ENCODE peak calls at places on chromosome 20, in eight cellular contexts. One of them, this sample, is unnamed.

GRCh38 chr20:11556410-11556809 is 361.3 kb upstream of the BTBD3 start:
- DNase-seq in fibroblast of mammary gland: no peak
- DNase-seq in epithelial cell of esophagus: no peak
- DNase-seq in tibial nerve: no peak
- DNase-seq in astrocyte of the cerebellum: no peak
- DNase-seq in lower leg skin: no peak
- DNase-seq in mucosa of descending colon: no peak
- DNase-seq in neural crest cell: no peak
- DNase-seq in this sample: no peak

GRCh38 chr20:19021406-19022117 is 190.9 kb upstream of the SLC24A3 start:
- DNase-seq in mucosa of descending colon: no peak
- DNase-seq in lower leg skin: peak
- DNase-seq in tibial nerve: no peak
- DNase-seq in epithelial cell of esophagus: no peak
- DNase-seq in astrocyte of the cerebellum: no peak
- DNase-seq in neural crest cell: no peak
- DNase-seq in fibroblast of mammary gland: no peak
- DNase-seq in this sample: no peak

GRCh38 chr20:11687546-11688292 is 230.0 kb upstream of the BTBD3 start:
- DNase-seq in astrocyte of the cerebellum: no peak
- DNase-seq in lower leg skin: no peak
- DNase-seq in epithelial cell of esophagus: no peak
- DNase-seq in fibroblast of mammary gland: no peak
- DNase-seq in tibial nerve: no peak
- DNase-seq in neural crest cell: no peak
- DNase-seq in mucosa of descending colon: peak
- DNase-seq in this sample: no peak

GRCh38 chr20:51750037-51750769 is 18.0 kb downstream of the ATP9A start:
- DNase-seq in lower leg skin: peak
- DNase-seq in astrocyte of the cerebellum: peak
- DNase-seq in mucosa of descending colon: peak
- DNase-seq in tibial nerve: no peak
- DNase-seq in fibroblast of mammary gland: peak
- DNase-seq in neural crest cell: no peak
- DNase-seq in epithelial cell of esophagus: peak
- DNase-seq in this sample: no peak

GRCh38 chr20:36386236-36386635 is 80.1 kb downstream of the DLGAP4 start:
- DNase-seq in tibial nerve: no peak
- DNase-seq in mucosa of descending colon: no peak
- DNase-seq in astrocyte of the cerebellum: no peak
- DNase-seq in neural crest cell: no peak
- DNase-seq in epithelial cell of esophagus: no peak
- DNase-seq in fibroblast of mammary gland: no peak
- DNase-seq in lower leg skin: no peak
- DNase-seq in this sample: no peak

GRCh38 chr20:31923388-31924271 is 28.2 kb downstream of the PDRG1 start:
- DNase-seq in epithelial cell of esophagus: no peak
- DNase-seq in mucosa of descending colon: no peak
- DNase-seq in lower leg skin: no peak
- DNase-seq in tibial nerve: no peak
- DNase-seq in neural crest cell: no peak
- DNase-seq in fibroblast of mammary gland: no peak
- DNase-seq in astrocyte of the cerebellum: no peak
- DNase-seq in this sample: peak

GRCh38 chr20:58555078-58555765 is 40.0 kb upstream of the APCDD1L start:
- DNase-seq in lower leg skin: no peak
- DNase-seq in epithelial cell of esophagus: peak
- DNase-seq in astrocyte of the cerebellum: peak
- DNase-seq in mucosa of descending colon: no peak
- DNase-seq in tibial nerve: no peak
- DNase-seq in fibroblast of mammary gland: peak
- DNase-seq in neural crest cell: no peak
- DNase-seq in this sample: no peak

GRCh38 chr20:45406260-45407066 is 1.6 kb upstream of the DBNDD2 start:
- DNase-seq in neural crest cell: peak
- DNase-seq in fibroblast of mammary gland: peak
- DNase-seq in lower leg skin: peak
- DNase-seq in astrocyte of the cerebellum: no peak
- DNase-seq in mucosa of descending colon: peak
- DNase-seq in epithelial cell of esophagus: peak
- DNase-seq in tibial nerve: peak
- DNase-seq in this sample: peak

GRCh38 chr20:16701296-16701695 is 28.5 kb upstream of the SNRPB2 start:
- DNase-seq in fibroblast of mammary gland: peak
- DNase-seq in tibial nerve: no peak
- DNase-seq in mucosa of descending colon: peak
- DNase-seq in neural crest cell: no peak
- DNase-seq in astrocyte of the cerebellum: no peak
- DNase-seq in epithelial cell of esophagus: peak
- DNase-seq in lower leg skin: no peak
- DNase-seq in this sample: peak

GRCh38 chr20:34874094-34874654 is 1.5 kb upstream of the GGT7 start:
- DNase-seq in neural crest cell: peak
- DNase-seq in lower leg skin: peak
- DNase-seq in fibroblast of mammary gland: peak
- DNase-seq in mucosa of descending colon: peak
- DNase-seq in epithelial cell of esophagus: peak
- DNase-seq in astrocyte of the cerebellum: peak
- DNase-seq in tibial nerve: peak
- DNase-seq in this sample: peak

GRCh38 chr20:62601172-62601571 is 41.1 kb upstream of the SLCO4A1 start:
- DNase-seq in epithelial cell of esophagus: no peak
- DNase-seq in astrocyte of the cerebellum: no peak
- DNase-seq in tibial nerve: no peak
- DNase-seq in mucosa of descending colon: no peak
- DNase-seq in neural crest cell: no peak
- DNase-seq in fibroblast of mammary gland: no peak
- DNase-seq in lower leg skin: no peak
- DNase-seq in this sample: no peak
- TF ChIP-seq CTCF in epithelial cell of esophagus: no peak
- TF ChIP-seq CTCF in astrocyte of the cerebellum: no peak
- TF ChIP-seq CTCF in tibial nerve: no peak
- TF ChIP-seq CTCF in mucosa of descending colon: no peak
- TF ChIP-seq CTCF in neural crest cell: no peak
- TF ChIP-seq CTCF in fibroblast of mammary gland: no peak
- TF ChIP-seq CTCF in lower leg skin: no peak
- TF ChIP-seq CTCF in this sample: no peak

GRCh38 chr20:48283470-48284110 is 498.3 kb upstream of the SULF2 start:
- DNase-seq in tibial nerve: peak
- DNase-seq in astrocyte of the cerebellum: peak
- DNase-seq in neural crest cell: no peak
- DNase-seq in lower leg skin: peak
- DNase-seq in epithelial cell of esophagus: peak
- DNase-seq in mucosa of descending colon: peak
- DNase-seq in fibroblast of mammary gland: peak
- DNase-seq in this sample: no peak

GRCh38 chr20:48282591-48283228 is 497.4 kb upstream of the SULF2 start:
- DNase-seq in fibroblast of mammary gland: no peak
- DNase-seq in mucosa of descending colon: peak
- DNase-seq in epithelial cell of esophagus: no peak
- DNase-seq in lower leg skin: no peak
- DNase-seq in neural crest cell: no peak
- DNase-seq in astrocyte of the cerebellum: no peak
- DNase-seq in tibial nerve: no peak
- DNase-seq in this sample: no peak

GRCh38 chr20:48285656-48286055 is 500.4 kb upstream of the SULF2 start:
- DNase-seq in mucosa of descending colon: no peak
- DNase-seq in lower leg skin: no peak
- DNase-seq in fibroblast of mammary gland: no peak
- DNase-seq in epithelial cell of esophagus: no peak
- DNase-seq in tibial nerve: no peak
- DNase-seq in neural crest cell: no peak
- DNase-seq in astrocyte of the cerebellum: no peak
- DNase-seq in this sample: no peak

GRCh38 chr20:48286571-48287551 is 501.6 kb upstream of the SULF2 start:
- DNase-seq in fibroblast of mammary gland: no peak
- DNase-seq in astrocyte of the cerebellum: no peak
- DNase-seq in tibial nerve: no peak
- DNase-seq in mucosa of descending colon: no peak
- DNase-seq in neural crest cell: no peak
- DNase-seq in epithelial cell of esophagus: no peak
- DNase-seq in lower leg skin: no peak
- DNase-seq in this sample: no peak

DNA sequence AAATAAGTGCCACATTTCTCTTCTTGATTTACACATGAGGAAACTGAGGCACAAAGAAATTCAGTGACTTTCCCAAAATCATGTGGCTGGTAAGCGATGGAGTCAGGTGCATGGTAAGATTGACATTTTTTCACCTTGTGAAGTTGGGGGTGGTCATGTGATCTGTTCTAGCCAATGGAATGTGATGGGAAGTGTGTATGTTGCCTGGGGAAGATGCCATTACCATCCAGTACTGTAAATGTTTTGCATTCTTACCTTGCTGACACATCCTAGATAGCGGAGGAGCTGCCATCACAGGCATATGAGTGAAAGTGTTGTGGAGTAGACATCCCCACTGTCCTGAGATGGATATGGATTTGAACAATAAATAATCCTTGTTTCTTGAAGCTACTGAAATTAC is 499.6 kb upstream of the SULF2 start:
- DNase-seq in astrocyte of the cerebellum: no peak
- DNase-seq in fibroblast of mammary gland: no peak
- DNase-seq in lower leg skin: no peak
- DNase-seq in mucosa of descending colon: no peak
- DNase-seq in epithelial cell of esophagus: peak
- DNase-seq in neural crest cell: no peak
- DNase-seq in tibial nerve: no peak
- DNase-seq in this sample: no peak
- TF ChIP-seq CTCF in astrocyte of the cerebellum: no peak
- TF ChIP-seq CTCF in fibroblast of mammary gland: no peak
- TF ChIP-seq CTCF in lower leg skin: no peak
- TF ChIP-seq CTCF in mucosa of descending colon: no peak
- TF ChIP-seq CTCF in epithelial cell of esophagus: no peak
- TF ChIP-seq CTCF in neural crest cell: no peak
- TF ChIP-seq CTCF in tibial nerve: no peak
- TF ChIP-seq CTCF in this sample: no peak

GRCh38 chr20:10492844-10493243 is 57.7 kb downstream of the SLX4IP start:
- DNase-seq in astrocyte of the cerebellum: no peak
- DNase-seq in mucosa of descending colon: no peak
- DNase-seq in lower leg skin: no peak
- DNase-seq in fibroblast of mammary gland: no peak
- DNase-seq in epithelial cell of esophagus: no peak
- DNase-seq in neural crest cell: no peak
- DNase-seq in tibial nerve: no peak
- DNase-seq in this sample: no peak
- TF ChIP-seq CTCF in astrocyte of the cerebellum: no peak
- TF ChIP-seq CTCF in mucosa of descending colon: no peak
- TF ChIP-seq CTCF in lower leg skin: no peak
- TF ChIP-seq CTCF in fibroblast of mammary gland: no peak
- TF ChIP-seq CTCF in epithelial cell of esophagus: no peak
- TF ChIP-seq CTCF in neural crest cell: no peak
- TF ChIP-seq CTCF in tibial nerve: no peak
- TF ChIP-seq CTCF in this sample: no peak

GRCh38 chr20:21510414-21510971 is 3.4 kb downstream of the NKX2-2 start:
- DNase-seq in tibial nerve: no peak
- DNase-seq in astrocyte of the cerebellum: no peak
- DNase-seq in lower leg skin: no peak
- DNase-seq in epithelial cell of esophagus: no peak
- DNase-seq in mucosa of descending colon: no peak
- DNase-seq in fibroblast of mammary gland: no peak
- DNase-seq in neural crest cell: no peak
- DNase-seq in this sample: peak

GRCh38 chr20:21510995-21511394 is 2.9 kb downstream of the NKX2-2 start:
- DNase-seq in epithelial cell of esophagus: no peak
- DNase-seq in astrocyte of the cerebellum: no peak
- DNase-seq in neural crest cell: no peak
- DNase-seq in fibroblast of mammary gland: no peak
- DNase-seq in lower leg skin: no peak
- DNase-seq in tibial nerve: no peak
- DNase-seq in mucosa of descending colon: no peak
- DNase-seq in this sample: no peak

GRCh38 chr20:21509079-21509596 is 4.7 kb downstream of the NKX2-2 start:
- DNase-seq in epithelial cell of esophagus: no peak
- DNase-seq in astrocyte of the cerebellum: no peak
- DNase-seq in tibial nerve: no peak
- DNase-seq in lower leg skin: no peak
- DNase-seq in neural crest cell: no peak
- DNase-seq in fibroblast of mammary gland: no peak
- DNase-seq in mucosa of descending colon: no peak
- DNase-seq in this sample: no peak

GRCh38 chr20:21508230-21509078 is 5.4 kb downstream of the NKX2-2 start:
- DNase-seq in epithelial cell of esophagus: no peak
- DNase-seq in tibial nerve: no peak
- DNase-seq in astrocyte of the cerebellum: no peak
- DNase-seq in mucosa of descending colon: no peak
- DNase-seq in lower leg skin: no peak
- DNase-seq in neural crest cell: no peak
- DNase-seq in fibroblast of mammary gland: no peak
- DNase-seq in this sample: no peak

GRCh38 chr20:21509597-21510331 is 4.1 kb downstream of the NKX2-2 start:
- DNase-seq in mucosa of descending colon: no peak
- DNase-seq in neural crest cell: no peak
- DNase-seq in tibial nerve: no peak
- DNase-seq in fibroblast of mammary gland: peak
- DNase-seq in epithelial cell of esophagus: peak
- DNase-seq in astrocyte of the cerebellum: no peak
- DNase-seq in lower leg skin: no peak
- DNase-seq in this sample: no peak
- TF ChIP-seq CTCF in mucosa of descending colon: no peak
- TF ChIP-seq CTCF in neural crest cell: peak
- TF ChIP-seq CTCF in tibial nerve: no peak
- TF ChIP-seq CTCF in fibroblast of mammary gland: peak
- TF ChIP-seq CTCF in epithelial cell of esophagus: peak
- TF ChIP-seq CTCF in astrocyte of the cerebellum: no peak
- TF ChIP-seq CTCF in lower leg skin: no peak
- TF ChIP-seq CTCF in this sample: no peak

GRCh38 chr20:47464380-47465101 is 37.1 kb upstream of the NCOA3 start:
- DNase-seq in tibial nerve: peak
- DNase-seq in fibroblast of mammary gland: peak
- DNase-seq in epithelial cell of esophagus: peak
- DNase-seq in astrocyte of the cerebellum: peak
- DNase-seq in neural crest cell: no peak
- DNase-seq in mucosa of descending colon: peak
- DNase-seq in lower leg skin: peak
- DNase-seq in this sample: no peak
- TF ChIP-seq CTCF in tibial nerve: no peak
- TF ChIP-seq CTCF in fibroblast of mammary gland: peak
- TF ChIP-seq CTCF in epithelial cell of esophagus: peak
- TF ChIP-seq CTCF in astrocyte of the cerebellum: no peak
- TF ChIP-seq CTCF in neural crest cell: peak
- TF ChIP-seq CTCF in mucosa of descending colon: no peak
- TF ChIP-seq CTCF in lower leg skin: no peak
- TF ChIP-seq CTCF in this sample: no peak